ENCODE peak calls at places on chromosomes 7 and 10, in five cellular contexts. U, G, A, B and R are unnamed samples.

GRCh38 chr7:120272261-120272895 is 597 bp upstream of the KCND2 start:
- DNase-seq in A (peak), B (peak), U (peak), G (no peak), R (peak)

GRCh38 chr7:69192134-69192533 is 406.1 kb upstream of the AUTS2 start:
- DNase-seq in A (peak), B (no peak), U (no peak), G (no peak), R (no peak)

GRCh38 chr7:143331179-143331825 is 15.4 kb downstream of the CLCN1 start:
- DNase-seq in A (no peak), U (no peak), B (peak), G (no peak), R (no peak)

GRCh38 chr10:53508197-53508596 is 735.6 kb upstream of the MBL2 start:
- DNase-seq in B (no peak), U (peak), A (no peak), G (no peak), R (no peak)

GRCh38 chr10:119424591-119424975 is 117.9 kb downstream of the RGS10 start:
- DNase-seq in B (no peak), G (no peak), A (no peak), U (no peak), R (peak)

GRCh38 chr7:137084607-137085380 is 216.3 kb downstream of the CHRM2 start:
- DNase-seq in U (no peak), A (no peak), B (no peak), G (no peak), R (no peak)

GRCh38 chr7:37510043-37510634 is 61.5 kb upstream of the ELMO1 start:
- DNase-seq in U (peak), B (no peak), G (no peak), A (peak), R (peak)

GRCh38 chr10:11331178-11331577 is 280.3 kb downstream of the USP6NL start:
- DNase-seq in G (no peak), B (no peak), U (no peak), A (no peak), R (no peak)

DNA sequence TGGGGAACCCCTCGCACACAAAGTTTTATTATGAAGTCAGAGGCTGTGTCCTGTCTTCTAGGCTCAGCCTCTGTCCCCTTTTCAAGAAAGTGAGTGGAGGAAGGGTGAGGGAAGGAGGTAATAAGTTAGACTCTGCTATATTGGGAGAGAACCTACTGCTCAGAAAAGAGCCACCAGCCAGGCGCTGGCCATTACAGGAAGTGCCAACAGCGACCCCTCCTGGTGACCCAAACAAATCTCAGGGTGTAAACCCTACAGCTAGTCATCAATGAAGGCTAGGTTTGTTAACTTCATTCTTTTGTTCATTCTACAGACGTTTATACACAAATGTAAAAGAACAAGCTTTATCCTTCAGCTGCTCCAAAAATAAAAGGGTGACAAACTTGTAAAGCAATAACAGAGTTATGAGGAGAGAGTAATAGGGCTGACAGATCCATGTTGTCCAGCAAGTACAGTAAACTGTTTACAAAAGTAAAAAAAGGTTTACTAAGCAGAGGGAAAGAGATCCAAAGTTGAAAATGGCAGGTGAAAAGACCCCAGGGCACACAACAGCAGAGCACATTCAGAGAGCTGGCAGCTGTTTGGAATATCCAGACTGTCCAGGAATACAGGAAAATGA is 82.7 kb downstream of the FAM204A start:
- DNase-seq in G (no peak), A (peak), U (peak), B (no peak), R (peak)
- TF ChIP-seq CTCF in G (peak), A (peak), U (peak), B (peak), R (peak)

DNA sequence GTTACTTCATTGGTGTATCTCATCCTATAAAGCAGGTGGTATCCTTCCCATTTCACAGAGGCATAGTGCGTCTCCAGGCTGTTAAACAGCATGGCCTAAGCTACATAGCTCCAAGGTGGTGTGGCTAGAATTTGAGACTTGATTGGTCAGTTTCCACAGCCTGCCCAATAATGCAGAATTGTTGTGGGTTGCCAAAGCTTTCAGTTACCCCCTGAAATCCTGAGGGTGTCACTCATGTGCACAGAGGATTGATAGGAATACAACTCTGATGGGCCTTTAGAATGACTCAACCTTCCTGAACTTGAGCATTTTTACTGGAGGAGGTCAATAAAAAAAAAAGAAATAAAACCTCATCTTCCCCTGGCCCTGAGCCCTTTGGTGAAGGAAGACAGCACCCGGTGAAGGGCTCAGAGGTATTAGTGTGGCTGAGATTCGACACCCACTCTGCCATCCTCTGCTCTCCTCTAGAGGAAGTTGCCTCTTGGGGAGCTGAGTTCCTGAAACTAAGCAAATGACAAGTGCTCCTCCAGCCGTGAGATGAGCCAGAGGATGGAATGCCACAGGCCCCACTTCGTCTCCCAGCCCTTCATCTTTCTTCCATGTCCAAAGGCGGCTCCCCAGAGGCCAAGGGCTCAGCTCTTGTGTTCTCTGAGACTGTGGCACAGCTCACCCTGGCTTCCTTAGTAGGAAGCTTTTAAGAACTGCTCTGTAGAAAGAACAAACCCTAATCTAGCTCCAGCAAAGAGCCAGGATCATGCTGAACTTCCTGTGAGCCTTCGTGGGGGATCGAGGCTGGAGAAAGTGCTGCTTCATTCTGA is 1.0 kb downstream of the ACSL5 start:
- DNase-seq in U (no peak), G (no peak), A (peak), B (no peak), R (peak)
- H3K4me3 ChIP-seq in U (no peak), G (peak), A (peak), B (no peak), R (no peak)

GRCh38 chr10:68900427-68901105 is 549 bp upstream of the DDX50 start:
- DNase-seq in G (peak), U (no peak), A (no peak), B (peak), R (peak)

GRCh38 chr10:68897336-68897741 is 3.8 kb upstream of the DDX50 start:
- DNase-seq in G (no peak), A (peak), B (peak), U (peak), R (no peak)

GRCh38 chr10:68902382-68902781 is 1.3 kb downstream of the DDX50 start:
- DNase-seq in B (no peak), G (no peak), A (no peak), U (no peak), R (no peak)

GRCh38 chr10:68899186-68899745 is 1.8 kb upstream of the DDX50 start:
- DNase-seq in G (no peak), A (no peak), B (no peak), U (no peak), R (no peak)

DNA sequence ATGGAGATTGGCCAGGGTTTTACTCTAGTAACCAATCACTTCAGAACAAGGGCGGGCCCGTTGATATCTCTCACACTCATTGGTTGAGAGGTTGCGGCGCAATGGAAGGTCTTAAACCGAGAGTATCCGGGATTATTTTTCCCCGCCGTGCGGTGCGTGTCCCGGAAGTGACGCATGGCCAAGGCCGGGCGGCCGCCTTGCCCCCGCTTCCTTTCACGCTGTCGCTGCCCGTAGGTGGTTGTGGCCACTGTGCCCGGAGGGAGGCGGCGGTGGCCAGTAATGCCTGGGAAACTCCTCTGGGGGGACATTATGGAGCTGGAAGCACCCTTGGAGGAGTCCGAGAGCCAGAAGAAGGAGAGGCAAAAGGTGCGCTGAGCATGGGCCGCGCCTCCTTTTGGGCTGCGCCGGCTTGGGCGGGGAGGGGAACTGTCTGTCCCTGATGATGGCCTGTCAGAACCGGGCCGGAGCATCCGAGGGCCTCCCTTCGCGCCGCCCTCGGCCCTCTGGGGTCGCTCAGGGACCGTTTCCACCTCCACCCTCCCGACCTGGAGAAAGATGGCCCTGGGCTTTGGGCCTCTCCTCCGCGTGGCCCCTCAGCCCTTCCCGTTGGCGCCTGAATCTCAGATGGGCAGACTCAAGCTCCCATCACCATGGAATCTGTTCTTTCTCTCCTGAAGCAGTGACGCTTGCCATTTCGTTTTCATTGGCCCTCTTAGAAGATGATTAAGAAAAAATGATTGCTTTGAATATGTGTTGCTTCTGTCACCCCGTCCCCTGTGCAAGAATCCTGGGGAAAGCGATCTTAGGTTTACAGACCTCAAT is at the start of gene DDX50:
- DNase-seq in G (peak), B (peak), U (peak), A (peak), R (peak)
- TF ChIP-seq CTCF in G (peak), B (peak), U (no peak), A (no peak), R (peak)

DNA sequence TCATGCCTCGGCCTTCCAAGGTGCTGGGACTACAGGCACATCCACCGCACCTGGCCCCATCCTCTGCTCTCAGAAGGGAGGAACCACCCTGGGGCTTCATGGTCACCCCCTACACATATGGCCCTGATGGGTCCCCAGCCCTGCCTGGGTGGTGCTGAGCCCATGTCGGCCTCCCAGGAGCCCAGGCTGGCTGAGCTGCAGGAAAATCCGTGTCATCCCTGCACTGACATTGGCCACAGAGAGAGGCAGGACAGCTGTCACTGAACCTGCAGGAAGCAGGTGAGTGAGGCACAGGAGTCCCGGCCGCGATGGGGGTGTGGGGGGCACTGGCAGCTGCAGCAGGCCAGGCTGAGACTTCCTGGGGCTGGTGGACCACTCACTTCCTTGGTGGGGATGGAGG is 8.0 kb downstream of the GRIFIN start:
- DNase-seq in A (no peak), U (no peak), G (no peak), B (no peak), R (no peak)
- H3K4me3 ChIP-seq in A (no peak), U (no peak), G (no peak), B (no peak), R (no peak)

DNA sequence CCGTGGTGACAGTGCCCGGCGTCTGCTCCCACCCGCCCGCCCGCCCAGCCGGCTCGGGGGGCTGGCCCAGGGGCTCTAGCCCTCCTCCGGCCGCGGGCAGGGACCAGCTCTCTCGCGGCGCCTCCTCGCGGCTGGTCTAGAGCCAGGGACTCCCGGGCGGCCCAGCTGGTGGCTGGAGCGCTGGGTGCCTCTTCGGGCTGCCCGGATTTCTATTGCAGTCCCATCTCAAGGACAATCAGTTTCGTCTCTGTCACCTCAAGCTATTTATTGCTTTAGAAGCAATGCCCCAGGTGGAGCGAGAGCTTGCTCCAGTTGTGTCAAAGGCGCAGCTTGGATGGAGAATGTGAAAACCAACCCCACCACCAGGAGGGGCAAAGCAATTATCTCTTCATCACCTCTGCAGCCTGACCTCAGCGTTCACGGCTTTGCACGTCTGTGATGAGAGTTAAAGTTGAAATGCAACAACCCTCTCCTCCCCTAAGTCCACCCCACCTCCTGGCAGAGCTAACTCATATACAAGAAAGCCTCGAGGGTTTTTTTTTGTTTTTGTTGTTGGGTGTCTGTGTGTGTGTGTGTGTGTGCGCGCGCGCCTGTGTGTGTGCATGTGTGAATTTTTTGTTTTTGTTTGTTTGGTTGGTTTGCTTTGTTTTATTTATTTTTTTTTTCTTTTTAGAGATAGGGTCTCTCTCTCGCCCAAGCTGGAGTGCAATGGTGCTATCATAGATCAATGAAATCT is at the start of gene ITGA8:
- DNase-seq in A (peak), B (peak), U (peak), G (no peak), R (peak)
- TF ChIP-seq CTCF in A (no peak), B (peak), U (peak), G (peak), R (no peak)

DNA sequence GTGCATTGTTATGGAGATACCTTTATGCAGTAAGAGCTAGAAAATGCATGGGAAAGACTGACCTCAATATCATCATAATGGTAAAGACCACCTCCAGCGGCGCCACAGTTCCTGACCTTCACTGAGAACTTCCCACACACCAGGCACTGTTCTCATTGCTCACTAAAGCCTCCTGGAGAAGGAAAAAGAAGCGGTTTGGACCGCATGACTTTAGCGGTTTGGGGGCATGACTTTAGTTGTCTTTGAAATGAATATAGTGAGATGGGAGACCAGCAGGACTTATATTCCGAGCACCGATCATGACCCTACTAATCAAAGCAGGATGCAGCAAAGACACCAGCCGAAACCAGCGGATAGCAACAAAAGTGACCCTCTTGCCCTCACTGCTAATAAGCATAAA is 693.9 kb downstream of the SUGCT start:
- DNase-seq in B (peak), G (no peak), A (no peak), U (no peak), R (no peak)
- H3K4me3 ChIP-seq in B (no peak), G (no peak), A (no peak), U (no peak), R (no peak)

DNA sequence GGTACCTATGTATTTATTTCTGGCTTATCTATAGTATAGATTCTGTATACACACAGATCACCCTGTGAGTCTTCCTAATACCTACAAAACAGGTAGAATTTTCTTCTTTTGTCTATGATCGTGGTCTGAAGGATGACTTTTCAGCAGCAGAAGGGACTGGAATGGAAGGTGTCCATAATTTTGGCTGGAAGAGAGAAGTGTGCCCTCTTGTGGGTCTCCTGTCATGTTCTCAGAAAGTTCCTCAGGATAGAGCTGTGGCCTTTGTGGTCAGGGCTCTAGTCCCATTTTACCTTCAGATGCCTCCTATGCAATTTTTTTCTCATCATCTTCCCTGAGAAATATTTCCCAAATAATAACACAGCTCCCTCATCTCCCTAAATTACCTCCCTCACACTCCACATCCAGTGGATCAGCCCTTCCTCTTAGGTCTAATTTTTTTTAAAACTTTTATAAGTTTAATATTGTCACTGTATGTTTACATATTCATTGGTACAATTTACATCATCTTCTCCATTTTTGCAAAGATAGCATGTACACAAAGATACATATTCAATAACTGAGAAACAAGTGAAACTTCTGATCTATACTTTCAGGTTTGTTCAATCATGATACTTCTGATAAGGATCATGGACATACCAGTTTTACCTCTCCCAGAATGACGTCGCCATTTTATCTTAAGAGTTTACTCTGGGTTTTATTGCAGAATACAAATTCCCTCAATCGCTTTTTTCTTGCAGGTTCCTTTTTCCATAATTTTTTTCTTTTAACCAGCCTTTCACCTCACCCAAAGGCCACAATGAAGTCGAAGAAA is 112.7 kb downstream of the REEP3 start:
- DNase-seq in G (no peak), B (peak), U (peak), A (no peak), R (peak)
- TF ChIP-seq CTCF in G (peak), B (peak), U (peak), A (peak), R (no peak)

GRCh38 chr7:106598663-106599342 is 62.2 kb downstream of the CCDC71L start:
- DNase-seq in A (peak), G (peak), U (peak), B (peak), R (peak)
- H3K4me3 ChIP-seq in A (peak), G (peak), U (no peak), B (peak), R (no peak)

GRCh38 chr10:110535958-110536891 is 31.3 kb upstream of the SMC3 start:
- DNase-seq in U (peak), A (peak), G (peak), B (peak), R (no peak)
- TF ChIP-seq CTCF in U (peak), A (peak), G (peak), B (peak), R (no peak)